ENCODE peak calls at places on chromosomes 7 and 10, in nine cellular contexts. F, U, X, N, C, I, Y, A and W are unnamed samples.

GRCh38 chr10:17001961-17002749 is 127.5 kb downstream of the CUBN start:
- DNase-seq in N (peak), A (no peak), F (peak), X (no peak), U (no peak), I (peak), C (no peak), Y (no peak), W (no peak)

GRCh38 chr10:95782274-95782830 is 26.4 kb downstream of the ENTPD1 start:
- DNase-seq in I (no peak), F (no peak), Y (no peak), C (no peak), A (no peak), N (no peak), U (no peak), X (no peak), W (no peak)

GRCh38 chr7:16695621-16696237 is 49.7 kb downstream of the BZW2 start:
- DNase-seq in X (peak), U (no peak), C (no peak), I (no peak), N (peak), Y (peak), F (no peak), A (peak), W (peak)

GRCh38 chr7:96968981-96969380 is 36.4 kb upstream of the DLX6 start:
- DNase-seq in A (no peak), I (no peak), X (no peak), U (no peak), C (no peak), Y (no peak), F (no peak), N (no peak), W (no peak)

GRCh38 chr7:131325179-131325840 is 2.4 kb upstream of the MKLN1 start:
- DNase-seq in Y (no peak), I (no peak), A (no peak), C (no peak), N (no peak), X (no peak), F (no peak), U (no peak), W (no peak)

GRCh38 chr10:96244354-96244753 is 27.0 kb downstream of the BLNK start:
- DNase-seq in A (no peak), C (no peak), N (no peak), U (no peak), I (no peak), Y (no peak), X (no peak), F (no peak), W (no peak)

GRCh38 chr7:111198255-111198654 is 107.3 kb downstream of the LRRN3 start:
- DNase-seq in U (no peak), F (no peak), X (no peak), C (no peak), Y (no peak), I (peak), A (no peak), N (peak), W (no peak)

GRCh38 chr7:14332155-14332554 is 342.7 kb upstream of the ETV1 start:
- DNase-seq in Y (no peak), C (no peak), U (no peak), X (no peak), F (no peak), I (peak), N (no peak), A (no peak), W (no peak)

GRCh38 chr10:52212062-52212461 is 102.0 kb upstream of the DKK1 start:
- DNase-seq in I (no peak), N (no peak), U (no peak), X (no peak), A (no peak), C (no peak), Y (no peak), F (no peak), W (no peak)

GRCh38 chr7:155543011-155543881 is 3.1 kb downstream of the CNPY1 start:
- DNase-seq in X (no peak), U (no peak), I (no peak), N (no peak), F (no peak), A (no peak), Y (no peak), C (no peak), W (no peak)

GRCh38 chr7:116630932-116631449 is 41.0 kb upstream of the MET start:
- DNase-seq in I (no peak), C (no peak), Y (peak), X (no peak), U (no peak), N (no peak), A (no peak), F (no peak), W (no peak)

GRCh38 chr10:91378061-91378460 is 32.1 kb upstream of the HECTD2 start:
- DNase-seq in Y (no peak), U (no peak), I (no peak), F (peak), X (no peak), N (no peak), C (no peak), A (no peak), W (no peak)

GRCh38 chr7:23268167-23268566 is 21.6 kb downstream of the GPNMB start:
- DNase-seq in X (no peak), C (no peak), F (no peak), A (no peak), N (no peak), I (no peak), Y (no peak), U (no peak), W (no peak)

GRCh38 chr7:115354925-115355324 is 433.0 kb downstream of the MDFIC start:
- DNase-seq in N (no peak), A (no peak), I (no peak), Y (no peak), U (no peak), C (no peak), X (no peak), F (no peak), W (no peak)

GRCh38 chr10:6665847-6666246 is 85.8 kb upstream of the PRKCQ start:
- DNase-seq in A (no peak), I (no peak), N (no peak), Y (no peak), C (no peak), F (no peak), U (no peak), X (no peak), W (no peak)

GRCh38 chr10:109987413-109987812 is 20.4 kb upstream of the ADD3 start:
- DNase-seq in X (no peak), F (no peak), I (no peak), U (no peak), C (no peak), Y (no peak), N (peak), A (no peak), W (no peak)

GRCh38 chr10:17506390-17506789 is 52.0 kb upstream of the ST8SIA6 start:
- DNase-seq in C (no peak), I (no peak), N (no peak), U (no peak), Y (no peak), X (no peak), F (no peak), A (no peak), W (no peak)

GRCh38 chr10:79402625-79402946 is 42.8 kb downstream of the ZCCHC24 start:
- DNase-seq in C (no peak), A (no peak), F (no peak), X (no peak), I (no peak), Y (no peak), N (no peak), U (no peak), W (no peak)

GRCh38 chr7:119397156-119397555 is 875.8 kb upstream of the KCND2 start:
- DNase-seq in U (no peak), F (no peak), N (no peak), I (no peak), Y (no peak), A (no peak), X (no peak), C (no peak), W (no peak)

GRCh38 chr10:43408331-43408709 is 666 bp downstream of the HNRNPF start:
- DNase-seq in X (no peak), I (no peak), C (no peak), N (peak), Y (no peak), U (no peak), A (no peak), F (no peak), W (no peak)

GRCh38 chr7:157404845-157405481 is 68.2 kb downstream of the DNAJB6 start:
- DNase-seq in F (no peak), Y (no peak), C (no peak), N (peak), X (no peak), I (peak), A (no peak), U (no peak), W (no peak)

GRCh38 chr7:51279391-51280023 is 37.1 kb downstream of the COBL start:
- DNase-seq in N (no peak), U (no peak), X (no peak), F (no peak), I (no peak), Y (no peak), A (peak), C (no peak), W (no peak)

GRCh38 chr7:98137826-98138151 is 31.1 kb downstream of the LMTK2 start:
- DNase-seq in U (no peak), A (no peak), Y (no peak), I (no peak), F (no peak), N (no peak), X (peak), C (no peak), W (no peak)

GRCh38 chr7:47095906-47096305 is 486.0 kb downstream of the TNS3 start:
- DNase-seq in F (no peak), U (no peak), X (no peak), I (no peak), Y (no peak), N (no peak), A (no peak), C (no peak), W (no peak)

GRCh38 chr7:30027065-30027456 is 559 bp upstream of the FKBP14 start:
- DNase-seq in N (no peak), A (no peak), Y (no peak), U (no peak), F (peak), I (no peak), C (no peak), X (peak), W (no peak)

GRCh38 chr10:97534746-97535367 is 36.1 kb downstream of the UBTD1 start:
- DNase-seq in I (no peak), C (no peak), U (no peak), X (peak), F (no peak), A (no peak), N (peak), Y (no peak), W (no peak)

GRCh38 chr7:141011443-141011842 is 3.3 kb downstream of the MRPS33 start:
- DNase-seq in C (no peak), A (no peak), X (no peak), I (no peak), F (no peak), N (no peak), U (no peak), Y (no peak), W (no peak)

GRCh38 chr10:101063548-101064414 is 2.0 kb downstream of the KAZALD1 start:
- DNase-seq in C (no peak), F (no peak), U (no peak), X (no peak), I (no peak), N (no peak), Y (no peak), A (no peak), W (no peak)

GRCh38 chr10:119341236-119342016 is 134.1 kb downstream of the GRK5 start:
- DNase-seq in A (no peak), X (no peak), N (peak), C (no peak), F (no peak), I (no peak), U (no peak), Y (no peak), W (no peak)